ENCODE peak calls at places on chromosomes 6 and 20, in nine cellular contexts. B is fibroblast of lung, O is psoas muscle, S is fibroblast of mammary gland, U is RWPE2, J is ovary, K is K562, Q is upper lobe of left lung, E is OCI-LY7. R is an unnamed sample.
A peak's percentile ranks its signal among the peaks of the same experiment; 100 is the strongest.

GRCh38 chr6:43058511-43058910 is 723 bp downstream of the MRPL2 start:
- DNase-seq in B (no peak), O (no peak), S (no peak), U (no peak), J (no peak), K (no peak), Q (no peak), E (no peak), R (no peak)

GRCh38 chr6:122491915-122492537 is 20.4 kb upstream of the SERINC1 start:
- DNase-seq in B (peak; percentile 75), O (peak; percentile 69), S (peak; percentile 72), U (no peak), J (peak; percentile 50), K (peak; percentile 59), Q (peak; percentile 70), E (peak; percentile 63), R (peak; percentile 82)

GRCh38 chr6:168217880-168218537 is 101.6 kb downstream of the DACT2 start:
- DNase-seq in B (no peak), O (no peak), S (no peak), U (no peak), J (no peak), K (no peak), Q (peak; percentile 46), E (no peak), R (no peak)

GRCh38 chr6:22470454-22471368 is 98.7 kb upstream of the HDGFL1 start:
- DNase-seq in B (peak; percentile 72), O (no peak), S (peak; percentile 65), U (no peak), J (peak; percentile 33), K (no peak), Q (peak; percentile 62), E (no peak), R (peak; percentile 70)

GRCh38 chr6:132369526-132369925 is 31.7 kb downstream of the MOXD1 start:
- DNase-seq in B (peak; percentile 46), O (no peak), S (peak; percentile 76), U (no peak), J (no peak), K (no peak), Q (no peak), E (no peak), R (peak; percentile 52)

GRCh38 chr6:31578461-31579118 is 3.2 kb downstream of the TNF start:
- DNase-seq in B (no peak), O (no peak), S (no peak), U (peak; percentile 84), J (no peak), K (no peak), Q (no peak), E (no peak), R (no peak)

GRCh38 chr6:27111743-27112142 is 135.8 kb upstream of the PRSS16 start:
- DNase-seq in B (no peak), O (no peak), S (no peak), U (no peak), J (no peak), K (no peak), Q (no peak), E (peak; percentile 21), R (no peak)

GRCh38 chr6:48449002-48449401 is 338.0 kb upstream of the PTCHD4 start:
- DNase-seq in B (peak; percentile 40), O (no peak), S (peak; percentile 33), U (no peak), J (no peak), K (no peak), Q (no peak), E (no peak), R (peak; percentile 29)

GRCh38 chr20:63268671-63269439 is 3.8 kb upstream of the ARFGAP1 start:
- DNase-seq in B (no peak), O (no peak), S (no peak), U (no peak), J (no peak), K (no peak), Q (no peak), E (no peak), R (no peak)

GRCh38 chr6:25601797-25602679 is 50.0 kb upstream of the SCGN start:
- DNase-seq in B (peak; percentile 81), O (no peak), S (peak; percentile 78), U (no peak), J (no peak), K (peak; percentile 35), Q (no peak), E (peak; percentile 71), R (peak; percentile 66)

GRCh38 chr20:40489886-40490285 is 199.2 kb downstream of the MAFB start:
- DNase-seq in B (no peak), O (no peak), S (peak; percentile 50), U (no peak), J (no peak), K (no peak), Q (no peak), E (no peak), R (peak; percentile 59)

GRCh38 chr6:52887912-52888535 is 21.5 kb downstream of the GSTA3 start:
- DNase-seq in B (peak; percentile 20), O (no peak), S (peak; percentile 26), U (no peak), J (no peak), K (no peak), Q (no peak), E (no peak), R (no peak)

GRCh38 chr6:116115781-116116180 is 10.2 kb downstream of the COL10A1 start:
- DNase-seq in B (peak; percentile 18), O (no peak), S (peak; percentile 24), U (no peak), J (no peak), K (no peak), Q (no peak), E (no peak), R (peak; percentile 13)

GRCh38 chr6:136191606-136192005 is 58.5 kb downstream of the MTFR2 start:
- DNase-seq in B (no peak), O (no peak), S (no peak), U (no peak), J (no peak), K (no peak), Q (no peak), E (no peak), R (no peak)

GRCh38 chr6:139644821-139645220 is 270.4 kb upstream of the CITED2 start:
- DNase-seq in B (peak; percentile 31), O (no peak), S (peak; percentile 29), U (no peak), J (no peak), K (no peak), Q (no peak), E (no peak), R (peak; percentile 63)

GRCh38 chr6:31497595-31498476 is at the start of gene MICB:
- DNase-seq in B (peak; percentile 68), O (peak; percentile 77), S (peak; percentile 66), U (peak; percentile 86), J (peak; percentile 56), K (peak; percentile 86), Q (peak; percentile 93), E (peak; percentile 86), R (peak; percentile 72)

GRCh38 chr20:23195635-23196034 is 109.5 kb upstream of the CD93 start:
- DNase-seq in B (no peak), O (no peak), S (no peak), U (no peak), J (no peak), K (no peak), Q (no peak), E (no peak), R (no peak)

GRCh38 chr6:90027004-90027403 is 132.7 kb downstream of the GJA10 start:
- DNase-seq in B (no peak), O (no peak), S (no peak), U (no peak), J (no peak), K (no peak), Q (no peak), E (no peak), R (no peak)

GRCh38 chr6:90025418-90026089 is 131.3 kb downstream of the GJA10 start:
- DNase-seq in B (peak; percentile 96), O (no peak), S (peak; percentile 99), U (no peak), J (no peak), K (no peak), Q (no peak), E (no peak), R (peak; percentile 89)

GRCh38 chr6:90028995-90029635 is 134.8 kb downstream of the GJA10 start:
- DNase-seq in B (no peak), O (no peak), S (no peak), U (no peak), J (no peak), K (no peak), Q (no peak), E (no peak), R (no peak)

GRCh38 chr6:90026216-90026615 is 131.9 kb downstream of the GJA10 start:
- DNase-seq in B (no peak), O (no peak), S (peak; percentile 39), U (no peak), J (no peak), K (no peak), Q (no peak), E (no peak), R (no peak)

DNA sequence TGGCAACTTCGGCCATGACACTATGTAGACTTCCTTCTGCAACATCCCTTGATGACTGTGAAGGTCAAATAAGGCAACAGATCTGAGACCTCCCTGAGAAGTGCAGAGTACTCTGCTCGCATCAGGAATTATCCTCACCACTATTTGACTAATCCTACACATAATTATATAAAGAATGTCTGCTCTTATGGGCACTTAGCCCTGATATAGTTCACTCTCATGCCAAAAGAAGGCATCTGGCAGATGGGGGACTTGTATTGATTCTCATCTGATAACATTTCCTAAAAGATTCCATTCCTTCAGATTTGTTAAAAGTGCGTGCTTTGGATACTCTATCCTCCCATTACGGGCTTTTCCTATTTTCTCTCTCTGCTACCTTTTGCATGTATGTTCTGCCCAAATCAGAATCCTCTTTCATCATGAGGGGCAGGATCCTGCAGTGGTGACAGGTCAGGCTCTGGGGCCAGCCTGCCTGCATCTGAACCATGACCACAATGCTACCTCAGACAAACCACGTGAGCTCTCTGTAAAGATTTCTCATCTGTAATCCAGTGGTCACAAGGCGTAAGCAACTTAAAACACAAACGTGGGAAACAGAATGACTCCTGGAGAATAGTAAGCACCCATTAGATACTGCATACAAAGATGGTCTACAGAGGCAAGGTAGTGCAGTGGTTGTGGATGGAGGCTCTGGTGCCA is 134.0 kb downstream of the GJA10 start:
- DNase-seq in B (no peak), O (no peak), S (peak; percentile 36), U (no peak), J (no peak), K (no peak), Q (no peak), E (no peak), R (no peak)
- H3K4me3 ChIP-seq in B (no peak overlapping the region), O (no peak overlapping the region), S (no peak overlapping the region), U (no peak overlapping the region), J (no peak overlapping the region), K (no peak overlapping the region), Q (no peak overlapping the region), E (no peak overlapping the region), R (no peak overlapping the region)

GRCh38 chr6:100228437-100229424 is 234.7 kb upstream of the MCHR2 start:
- DNase-seq in B (peak; percentile 63), O (peak; percentile 82), S (peak; percentile 59), U (peak; percentile 80), J (peak; percentile 32), K (peak; percentile 78), Q (peak; percentile 81), E (peak; percentile 76), R (peak; percentile 59)
- TF ChIP-seq CTCF in B (peak; percentile 36), O (peak; percentile 14), S (peak; percentile 31), U (peak; percentile 5), J (no peak), K (no peak), Q (no peak), E (peak; percentile 58), R (peak; percentile 31)

GRCh38 chr6:10586302-10586701 is 65.2 kb downstream of the GCNT2 start:
- DNase-seq in B (no peak), O (no peak), S (no peak), U (no peak), J (no peak), K (no peak), Q (no peak), E (no peak), R (no peak)
- H3K4me3 ChIP-seq in B (no peak overlapping the region), O (no peak overlapping the region), S (no peak overlapping the region), U (no peak overlapping the region), J (no peak overlapping the region), K (no peak overlapping the region), Q (no peak overlapping the region), E (no peak overlapping the region), R (no peak overlapping the region)

GRCh38 chr6:81759782-81760181 is 7.3 kb upstream of the TENT5A start:
- DNase-seq in B (peak; percentile 52), O (no peak), S (peak; percentile 64), U (no peak), J (no peak), K (no peak), Q (no peak), E (no peak), R (peak; percentile 32)
- TF ChIP-seq CTCF in B (no peak), O (no peak), S (no peak), U (no peak), J (no peak), K (no peak), Q (no peak), E (no peak), R (no peak)